ENCODE peak calls at places on chromosomes 1 and 21, in six cellular contexts. One of them, this sample, is unnamed.

GRCh38 chr1:218665216-218665615 is 320.1 kb downstream of the TGFB2 start:
- DNase-seq in K562: no peak
- DNase-seq in HepG2: no peak
- DNase-seq in A549: peak; percentile 83
- DNase-seq in endothelial cell of umbilical vein: peak; percentile 36
- DNase-seq in GM12878: no peak
- DNase-seq in this sample: no peak

GRCh38 chr1:32937061-32937460 is 27.5 kb downstream of the RNF19B start:
- DNase-seq in endothelial cell of umbilical vein: no peak
- DNase-seq in A549: no peak
- DNase-seq in K562: no peak
- DNase-seq in HepG2: no peak
- DNase-seq in GM12878: no peak
- DNase-seq in this sample: no peak

GRCh38 chr1:56019472-56019871 is 559.9 kb downstream of the PLPP3 start:
- DNase-seq in endothelial cell of umbilical vein: no peak
- DNase-seq in HepG2: no peak
- DNase-seq in GM12878: no peak
- DNase-seq in K562: no peak
- DNase-seq in A549: no peak
- DNase-seq in this sample: no peak

GRCh38 chr1:24003331-24003972 is 23.3 kb upstream of the SRSF10 start:
- DNase-seq in K562: no peak
- DNase-seq in HepG2: peak; percentile 86
- DNase-seq in A549: peak; percentile 35
- DNase-seq in endothelial cell of umbilical vein: no peak
- DNase-seq in GM12878: peak; percentile 81
- DNase-seq in this sample: peak; percentile 78

GRCh38 chr1:76289692-76290091 is 215.1 kb downstream of the ST6GALNAC3 start:
- DNase-seq in K562: no peak
- DNase-seq in GM12878: no peak
- DNase-seq in A549: no peak
- DNase-seq in HepG2: no peak
- DNase-seq in endothelial cell of umbilical vein: no peak
- DNase-seq in this sample: no peak

GRCh38 chr1:24283326-24284155 is 35.6 kb upstream of the GRHL3 start:
- DNase-seq in K562: no peak
- DNase-seq in endothelial cell of umbilical vein: peak; percentile 80
- DNase-seq in HepG2: no peak
- DNase-seq in GM12878: no peak
- DNase-seq in A549: peak; percentile 89
- DNase-seq in this sample: no peak

GRCh38 chr21:37459575-37459974 is 93.0 kb downstream of the DYRK1A start:
- DNase-seq in endothelial cell of umbilical vein: no peak
- DNase-seq in A549: no peak
- DNase-seq in K562: no peak
- DNase-seq in GM12878: no peak
- DNase-seq in HepG2: no peak
- DNase-seq in this sample: no peak

GRCh38 chr1:145828368-145829016 is 4.5 kb downstream of the POLR3C start:
- DNase-seq in endothelial cell of umbilical vein: no peak
- DNase-seq in A549: no peak
- DNase-seq in HepG2: no peak
- DNase-seq in GM12878: no peak
- DNase-seq in K562: no peak
- DNase-seq in this sample: no peak

GRCh38 chr21:46299167-46299566 is 13.0 kb downstream of the YBEY start:
- DNase-seq in K562: no peak
- DNase-seq in HepG2: no peak
- DNase-seq in endothelial cell of umbilical vein: no peak
- DNase-seq in GM12878: no peak
- DNase-seq in A549: no peak
- DNase-seq in this sample: no peak

GRCh38 chr1:237327061-237327460 is 285.1 kb downstream of the RYR2 start:
- DNase-seq in A549: peak; percentile 2
- DNase-seq in K562: no peak
- DNase-seq in endothelial cell of umbilical vein: no peak
- DNase-seq in GM12878: no peak
- DNase-seq in HepG2: no peak
- DNase-seq in this sample: no peak

GRCh38 chr21:44483288-44484237 is 28.3 kb downstream of the LRRC3 start:
- DNase-seq in A549: no peak
- DNase-seq in endothelial cell of umbilical vein: no peak
- DNase-seq in GM12878: no peak
- DNase-seq in K562: no peak
- DNase-seq in HepG2: peak; percentile 16
- DNase-seq in this sample: no peak

GRCh38 chr1:17621691-17622090 is 82.2 kb downstream of the ARHGEF10L start:
- DNase-seq in endothelial cell of umbilical vein: no peak
- DNase-seq in K562: no peak
- DNase-seq in HepG2: no peak
- DNase-seq in GM12878: no peak
- DNase-seq in A549: no peak
- DNase-seq in this sample: no peak

GRCh38 chr1:207463021-207463420 is 8.9 kb downstream of the CR2 start:
- DNase-seq in GM12878: no peak
- DNase-seq in A549: no peak
- DNase-seq in endothelial cell of umbilical vein: no peak
- DNase-seq in K562: no peak
- DNase-seq in HepG2: no peak
- DNase-seq in this sample: no peak

DNA sequence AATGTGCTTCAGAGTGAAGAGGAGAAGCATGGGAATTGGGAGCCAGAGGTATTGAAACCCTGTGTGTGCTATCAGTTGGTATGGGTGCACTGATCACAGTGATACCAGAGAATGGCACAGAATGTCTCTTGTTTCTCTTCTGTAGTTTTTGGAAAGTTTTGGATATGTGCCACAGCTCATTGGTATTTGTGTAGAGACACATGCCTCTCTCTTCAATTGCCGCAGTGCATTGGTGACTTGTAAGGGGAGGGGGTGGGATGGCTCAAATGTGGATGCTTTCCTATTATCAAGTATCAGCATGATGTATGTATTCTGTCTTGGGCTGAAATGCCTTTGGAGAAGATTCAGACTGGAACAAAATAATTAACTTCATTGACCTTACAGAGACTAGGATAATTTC is 101.0 kb downstream of the HMCN1 start:
- DNase-seq in GM12878: no peak
- DNase-seq in K562: no peak
- DNase-seq in A549: no peak
- DNase-seq in HepG2: no peak
- DNase-seq in endothelial cell of umbilical vein: no peak
- DNase-seq in this sample: no peak
- TF ChIP-seq MYC in GM12878: no peak
- TF ChIP-seq MYC in K562: no peak
- TF ChIP-seq MYC in A549: no peak
- TF ChIP-seq MYC in HepG2: no peak
- TF ChIP-seq MYC in endothelial cell of umbilical vein: no peak
- TF ChIP-seq MYC in this sample: no peak

GRCh38 chr1:12060500-12060899 is 2.6 kb upstream of the TNFRSF8 start:
- DNase-seq in endothelial cell of umbilical vein: no peak
- DNase-seq in HepG2: no peak
- DNase-seq in GM12878: no peak
- DNase-seq in K562: no peak
- DNase-seq in A549: no peak
- DNase-seq in this sample: no peak

GRCh38 chr1:12065872-12066271 is 2.8 kb downstream of the TNFRSF8 start:
- DNase-seq in GM12878: no peak
- DNase-seq in A549: no peak
- DNase-seq in HepG2: no peak
- DNase-seq in endothelial cell of umbilical vein: no peak
- DNase-seq in K562: no peak
- DNase-seq in this sample: peak; percentile 51

GRCh38 chr1:12059722-12060464 is 3.2 kb upstream of the TNFRSF8 start:
- DNase-seq in GM12878: no peak
- DNase-seq in A549: no peak
- DNase-seq in endothelial cell of umbilical vein: no peak
- DNase-seq in K562: no peak
- DNase-seq in HepG2: no peak
- DNase-seq in this sample: no peak

GRCh38 chr1:12064073-12064969 is 1.2 kb downstream of the TNFRSF8 start:
- DNase-seq in A549: no peak
- DNase-seq in endothelial cell of umbilical vein: no peak
- DNase-seq in K562: no peak
- DNase-seq in GM12878: no peak
- DNase-seq in HepG2: no peak
- DNase-seq in this sample: no peak

DNA sequence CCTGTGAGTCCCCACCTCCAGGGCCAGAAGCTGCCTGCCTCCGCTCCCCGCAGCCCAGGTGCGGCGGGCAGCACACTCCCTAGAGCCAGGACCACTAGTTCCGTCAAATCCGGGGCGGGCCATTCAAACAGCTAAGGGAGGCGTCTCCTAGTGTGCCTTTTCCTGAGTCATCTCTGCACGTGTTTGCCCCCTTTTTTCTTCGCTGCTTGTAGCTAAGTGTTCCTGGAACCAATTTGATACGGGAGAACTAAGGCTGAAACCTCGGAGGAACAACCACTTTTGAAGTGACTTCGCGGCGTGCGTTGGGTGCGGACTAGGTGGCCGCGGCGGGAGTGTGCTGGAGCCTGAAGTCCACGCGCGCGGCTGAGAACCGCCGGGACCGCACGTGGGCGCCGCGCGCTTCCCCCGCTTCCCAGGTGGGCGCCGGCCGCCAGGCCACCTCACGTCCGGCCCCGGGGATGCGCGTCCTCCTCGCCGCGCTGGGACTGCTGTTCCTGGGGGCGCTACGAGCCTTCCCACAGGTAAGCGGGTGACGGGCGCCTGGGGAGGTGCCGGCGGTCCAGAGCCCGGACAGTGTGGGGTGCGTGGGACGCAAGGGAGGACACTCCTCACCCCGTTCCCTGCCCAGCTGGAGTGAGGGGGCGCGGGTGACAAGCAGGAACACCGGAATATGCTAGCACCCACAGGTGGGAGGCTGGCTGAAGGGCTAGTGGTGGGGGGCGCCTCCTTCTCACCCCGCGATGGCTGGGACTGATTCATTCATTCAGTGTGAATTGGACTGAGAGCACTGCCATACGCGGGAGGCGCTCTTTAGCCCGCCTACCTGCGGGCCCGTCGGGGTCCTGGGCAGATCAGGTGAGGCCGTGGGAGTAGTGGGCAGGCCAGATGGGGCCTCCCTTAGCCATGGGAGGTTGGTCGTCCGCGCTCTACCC is at the start of gene TNFRSF8:
- DNase-seq in HepG2: no peak
- DNase-seq in endothelial cell of umbilical vein: no peak
- DNase-seq in GM12878: no peak
- DNase-seq in K562: peak; percentile 78
- DNase-seq in A549: no peak
- DNase-seq in this sample: peak; percentile 52
- H3K4me3 ChIP-seq in HepG2: no peak within 1 kb of the TSS
- H3K4me3 ChIP-seq in endothelial cell of umbilical vein: no peak within 1 kb of the TSS
- H3K4me3 ChIP-seq in GM12878: peak within 1 kb of the TSS; percentile 84
- H3K4me3 ChIP-seq in K562: peak within 1 kb of the TSS; percentile 51
- H3K4me3 ChIP-seq in A549: peak within 1 kb of the TSS; percentile 30
- H3K4me3 ChIP-seq in this sample: no peak within 1 kb of the TSS

GRCh38 chr21:36297938-36298572 is 21.9 kb upstream of the MORC3 start:
- DNase-seq in GM12878: peak; percentile 85
- DNase-seq in K562: peak; percentile 50
- DNase-seq in A549: peak; percentile 29
- DNase-seq in endothelial cell of umbilical vein: no peak
- DNase-seq in HepG2: peak; percentile 5
- DNase-seq in this sample: peak; percentile 77
- TF ChIP-seq MYC in GM12878: no peak
- TF ChIP-seq MYC in K562: peak; percentile 42
- TF ChIP-seq MYC in A549: no peak
- TF ChIP-seq MYC in endothelial cell of umbilical vein: no peak
- TF ChIP-seq MYC in HepG2: no peak
- TF ChIP-seq MYC in this sample: no peak

GRCh38 chr1:1943834-1944570 is 24.9 kb upstream of the TMEM52 start:
- DNase-seq in HepG2: peak; percentile 61
- DNase-seq in A549: peak; percentile 64
- DNase-seq in K562: peak; percentile 84
- DNase-seq in endothelial cell of umbilical vein: peak; percentile 41
- DNase-seq in GM12878: no peak
- DNase-seq in this sample: peak; percentile 50
- H3K4me3 ChIP-seq in HepG2: peak overlapping the region; percentile 87
- H3K4me3 ChIP-seq in A549: peak overlapping the region; percentile 11
- H3K4me3 ChIP-seq in K562: no peak overlapping the region
- H3K4me3 ChIP-seq in endothelial cell of umbilical vein: no peak overlapping the region
- H3K4me3 ChIP-seq in GM12878: no peak overlapping the region
- H3K4me3 ChIP-seq in this sample: no peak overlapping the region

GRCh38 chr1:20596106-20596505 is 7.2 kb downstream of the CDA start:
- DNase-seq in HepG2: no peak
- DNase-seq in GM12878: no peak
- DNase-seq in endothelial cell of umbilical vein: no peak
- DNase-seq in K562: no peak
- DNase-seq in A549: no peak
- DNase-seq in this sample: no peak

GRCh38 chr1:20600156-20600555 is 11.3 kb downstream of the CDA start:
- DNase-seq in endothelial cell of umbilical vein: no peak
- DNase-seq in HepG2: no peak
- DNase-seq in K562: no peak
- DNase-seq in GM12878: no peak
- DNase-seq in A549: no peak
- DNase-seq in this sample: no peak

GRCh38 chr1:20601123-20601825 is 12.4 kb downstream of the CDA start:
- DNase-seq in HepG2: no peak
- DNase-seq in GM12878: no peak
- DNase-seq in K562: peak; percentile 70
- DNase-seq in endothelial cell of umbilical vein: peak; percentile 54
- DNase-seq in A549: no peak
- DNase-seq in this sample: no peak

GRCh38 chr1:20594746-20595145 is 5.8 kb downstream of the CDA start:
- DNase-seq in endothelial cell of umbilical vein: no peak
- DNase-seq in HepG2: no peak
- DNase-seq in A549: no peak
- DNase-seq in GM12878: no peak
- DNase-seq in K562: no peak
- DNase-seq in this sample: no peak

DNA sequence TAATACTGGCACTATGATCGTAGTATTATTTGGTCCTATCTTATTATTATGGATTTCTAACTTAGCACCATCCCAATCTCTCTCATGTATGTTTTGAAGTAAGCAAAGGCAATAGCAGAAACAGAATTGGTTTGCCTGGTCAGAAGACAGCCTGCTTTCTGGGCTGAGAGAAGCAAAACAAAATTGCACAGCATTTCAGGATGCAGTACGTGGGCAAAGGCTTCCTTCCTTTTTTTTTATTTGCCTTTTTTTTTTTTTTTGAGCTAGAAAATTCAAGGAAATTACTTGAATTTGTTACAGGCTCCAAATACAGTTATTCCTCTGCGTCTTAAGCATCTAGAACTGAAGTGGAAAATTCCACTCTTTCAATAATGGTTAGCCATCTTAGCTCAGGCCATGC is 8.8 kb downstream of the CDA start:
- DNase-seq in endothelial cell of umbilical vein: peak; percentile 72
- DNase-seq in HepG2: no peak
- DNase-seq in GM12878: no peak
- DNase-seq in A549: no peak
- DNase-seq in K562: no peak
- DNase-seq in this sample: peak; percentile 34
- TF ChIP-seq MYC in endothelial cell of umbilical vein: no peak
- TF ChIP-seq MYC in HepG2: no peak
- TF ChIP-seq MYC in GM12878: no peak
- TF ChIP-seq MYC in A549: no peak
- TF ChIP-seq MYC in K562: no peak
- TF ChIP-seq MYC in this sample: no peak

GRCh38 chr1:179143332-179143731 is 61.5 kb downstream of the TOR3A start:
- DNase-seq in K562: no peak
- DNase-seq in HepG2: no peak
- DNase-seq in endothelial cell of umbilical vein: no peak
- DNase-seq in GM12878: no peak
- DNase-seq in A549: peak; percentile 71
- DNase-seq in this sample: no peak
- H3K4me3 ChIP-seq in K562: no peak overlapping the region
- H3K4me3 ChIP-seq in HepG2: no peak overlapping the region
- H3K4me3 ChIP-seq in endothelial cell of umbilical vein: peak overlapping the region; percentile 99
- H3K4me3 ChIP-seq in GM12878: no peak overlapping the region
- H3K4me3 ChIP-seq in A549: peak overlapping the region; percentile 39
- H3K4me3 ChIP-seq in this sample: no peak overlapping the region

GRCh38 chr1:21511579-21512522 is 2.6 kb downstream of the ALPL start:
- DNase-seq in endothelial cell of umbilical vein: no peak
- DNase-seq in A549: no peak
- DNase-seq in HepG2: no peak
- DNase-seq in GM12878: no peak
- DNase-seq in K562: no peak
- DNase-seq in this sample: no peak
- TF ChIP-seq MYC in endothelial cell of umbilical vein: no peak
- TF ChIP-seq MYC in A549: no peak
- TF ChIP-seq MYC in HepG2: no peak
- TF ChIP-seq MYC in GM12878: no peak
- TF ChIP-seq MYC in K562: no peak
- TF ChIP-seq MYC in this sample: no peak

This sample was measured in NB4.